ENCODE peak calls at places on chromosome 14, in eight cellular contexts. Z is CD8-positive, alpha-beta T cell; B is activated naive CD4-positive, alpha-beta T cell; Y is bronchial epithelial cell; J is head of caudate nucleus; T is myocyte; W is osteoblast; D is ELF-1. R is an unnamed sample.

GRCh38 chr14:90409209-90409730 is 12.4 kb downstream of the CALM1 start:
- DNase-seq in Z (no peak), Y (peak), D (no peak), W (peak), T (peak), B (no peak), J (peak), R (peak)

GRCh38 chr14:106586098-106586704 is 1059.8 kb downstream of the TMEM121 start:
- DNase-seq in J (no peak), B (peak), T (no peak), D (peak), Y (no peak), W (no peak), Z (peak), R (no peak)

GRCh38 chr14:80609055-80609454 is 332.5 kb downstream of the CEP128 start:
- DNase-seq in D (no peak), Y (peak), Z (no peak), B (no peak), W (no peak), J (no peak), T (no peak), R (no peak)

GRCh38 chr14:31420013-31420318 is 384 bp downstream of the HEATR5A start:
- DNase-seq in Y (peak), B (no peak), Z (no peak), J (peak), D (peak), W (no peak), T (no peak), R (peak)

GRCh38 chr14:45743884-45744283 is 490.9 kb upstream of the MIS18BP1 start:
- DNase-seq in J (no peak), T (peak), Y (peak), Z (no peak), B (no peak), W (no peak), D (no peak), R (no peak)

GRCh38 chr14:23951590-23952143 is 1.9 kb upstream of the DHRS4 start:
- DNase-seq in D (peak), B (no peak), Z (no peak), T (no peak), Y (no peak), J (no peak), W (no peak), R (peak)

GRCh38 chr14:103118019-103118662 is 5.1 kb upstream of the TNFAIP2 start:
- DNase-seq in Y (no peak), T (peak), J (peak), D (no peak), W (peak), Z (no peak), B (no peak), R (peak)

GRCh38 chr14:71918955-71919354 is 13.3 kb upstream of the RGS6 start:
- DNase-seq in Z (no peak), T (peak), Y (no peak), J (no peak), W (no peak), D (peak), B (no peak), R (no peak)

GRCh38 chr14:93832665-93833064 is 44.4 kb upstream of the PRIMA1 start:
- DNase-seq in Z (no peak), J (no peak), D (no peak), W (no peak), Y (no peak), B (no peak), T (no peak), R (peak)

GRCh38 chr14:55430024-55430690 is 10.3 kb downstream of the TBPL2 start:
- DNase-seq in T (peak), Y (peak), Z (peak), B (no peak), J (no peak), W (peak), D (peak), R (no peak)

GRCh38 chr14:55847766-55848165 is 267.8 kb downstream of the KTN1 start:
- DNase-seq in J (no peak), B (no peak), Z (no peak), T (peak), D (no peak), W (no peak), Y (peak), R (no peak)

GRCh38 chr14:36661506-36662257 is at the start of gene PAX9:
- DNase-seq in Z (no peak), D (peak), B (no peak), Y (peak), W (peak), T (peak), J (no peak), R (peak)

GRCh38 chr14:56175773-56176172 is 57.6 kb downstream of the PELI2 start:
- DNase-seq in T (no peak), J (no peak), Z (no peak), D (no peak), W (no peak), Y (no peak), B (no peak), R (no peak)

GRCh38 chr14:59482471-59483331 is 1.5 kb downstream of the L3HYPDH start:
- DNase-seq in Y (peak), W (peak), B (no peak), Z (no peak), D (no peak), J (no peak), T (peak), R (peak)

GRCh38 chr14:34539407-34540180 is at the start of gene EAPP:
- DNase-seq in Y (peak), B (no peak), D (peak), J (peak), W (peak), T (peak), Z (peak), R (peak)

GRCh38 chr14:100769035-100769939 is 42.6 kb downstream of the DLK1 start:
- DNase-seq in D (no peak), B (no peak), T (no peak), W (no peak), J (no peak), Y (no peak), Z (no peak), R (no peak)

GRCh38 chr14:78401866-78402265 is 231.7 kb downstream of the NRXN3 start:
- DNase-seq in Z (no peak), W (no peak), Y (peak), T (no peak), D (no peak), J (no peak), B (no peak), R (no peak)

GRCh38 chr14:93014038-93015023 is 91.4 kb downstream of the CHGA start:
- DNase-seq in T (peak), D (no peak), Z (no peak), Y (no peak), B (no peak), W (peak), J (no peak), R (no peak)

GRCh38 chr14:31596691-31597090 is 35.5 kb downstream of the NUBPL start:
- DNase-seq in Z (no peak), B (no peak), W (no peak), D (no peak), Y (no peak), T (no peak), J (no peak), R (no peak)

GRCh38 chr14:73567951-73568885 is 795 bp upstream of the ACOT2 start:
- DNase-seq in J (no peak), T (no peak), Y (peak), W (peak), B (no peak), D (peak), Z (no peak), R (no peak)

GRCh38 chr14:59123975-59124374 is 64.5 kb upstream of the DAAM1 start:
- DNase-seq in Z (no peak), B (no peak), W (no peak), J (no peak), Y (peak), T (peak), D (no peak), R (peak)

GRCh38 chr14:104690266-104690711 is 871 bp downstream of the INF2 start:
- DNase-seq in Z (no peak), J (no peak), Y (no peak), W (no peak), B (no peak), D (no peak), T (peak), R (no peak)

GRCh38 chr14:58663494-58664111 is 25.8 kb downstream of the DACT1 start:
- DNase-seq in D (peak), T (peak), W (no peak), B (no peak), Y (peak), Z (no peak), J (no peak), R (no peak)

GRCh38 chr14:92988786-92989755 is 66.1 kb downstream of the CHGA start:
- DNase-seq in T (peak), J (no peak), D (no peak), Z (no peak), B (no peak), W (peak), Y (no peak), R (no peak)